ENCODE peak calls at places on chromosomes 11 and 22, in four cellular contexts. I is suprapubic skin, T is transverse colon, V is iPS DF 6.9. E is an unnamed sample. For H3K27me3 and H3K4me1, the result is how much of the 10 kb centered on the place peaks cover.

GRCh38 chr22:34804588-34804987 is 261.4 kb upstream of the ISX start:
- DNase-seq in V (no peak), I (no peak), T (no peak), E (no peak)

GRCh38 chr11:93743316-93743715 is 1.8 kb downstream of the C11orf54 start:
- DNase-seq in I (no peak), V (no peak), T (peak), E (no peak)

GRCh38 chr11:72828081-72828567 is 13.9 kb downstream of the ATG16L2 start:
- DNase-seq in T (no peak), V (no peak), I (peak), E (peak)

GRCh38 chr22:28911777-28912669 is 28.7 kb downstream of the ZNRF3 start:
- DNase-seq in T (no peak), I (no peak), V (no peak), E (peak)

GRCh38 chr11:65873280-65874156 is 918 bp upstream of the EFEMP2 start:
- DNase-seq in I (peak), V (no peak), T (peak), E (peak)

GRCh38 chr22:38699784-38700183 is 959 bp downstream of the JOSD1 start:
- DNase-seq in I (no peak), T (no peak), V (no peak), E (peak)

GRCh38 chr11:13384837-13385417 is 78.1 kb downstream of the BTBD10 start:
- DNase-seq in V (peak), I (no peak), T (peak), E (peak)

GRCh38 chr22:25602924-25603323 is 38.4 kb downstream of the GRK3 start:
- DNase-seq in I (no peak), T (no peak), V (no peak), E (no peak)

GRCh38 chr11:65390099-65390941 is 3.9 kb downstream of the FRMD8 start:
- DNase-seq in I (no peak), T (no peak), V (no peak), E (no peak)

GRCh38 chr22:35014812-35015211 is 51.1 kb upstream of the ISX start:
- DNase-seq in I (no peak), V (no peak), T (no peak), E (no peak)

GRCh38 chr11:117998201-117998579 is 12.0 kb downstream of the IL10RA start:
- DNase-seq in V (no peak), I (no peak), T (no peak), E (no peak)

GRCh38 chr11:93525601-93526000 is 17.6 kb downstream of the SMCO4 start:
- DNase-seq in I (no peak), T (no peak), V (no peak), E (no peak)

GRCh38 chr11:95453616-95454118 is 222.7 kb upstream of the SESN3 start:
- DNase-seq in I (peak), V (no peak), T (no peak), E (no peak)

GRCh38 chr11:116379185-116379828 is 393.5 kb downstream of the BUD13 start:
- DNase-seq in V (no peak), I (no peak), T (peak), E (peak)

GRCh38 chr11:57681168-57681567 is 13.3 kb downstream of the ZDHHC5 start:
- DNase-seq in T (no peak), I (no peak), V (no peak), E (no peak)

GRCh38 chr11:105033344-105033743 is 1.6 kb downstream of the CASP1 start:
- DNase-seq in I (no peak), T (no peak), V (no peak), E (peak)

GRCh38 chr11:3995949-3996554 is 98.5 kb upstream of the RRM1 start:
- DNase-seq in T (no peak), I (no peak), V (no peak), E (no peak)

GRCh38 chr11:69939551-69940245 is 120.5 kb upstream of the FGF3 start:
- DNase-seq in T (no peak), V (no peak), I (no peak), E (peak)

GRCh38 chr11:119626197-119626909 is 102.6 kb downstream of the NECTIN1 start:
- DNase-seq in T (no peak), V (no peak), I (no peak), E (no peak)

GRCh38 chr11:124892750-124893454 is 4.8 kb downstream of the ROBO4 start:
- DNase-seq in T (no peak), I (no peak), V (no peak), E (no peak)

GRCh38 chr22:46775789-46776485 is 13.5 kb downstream of the TBC1D22A start:
- DNase-seq in I (no peak), V (no peak), T (no peak), E (peak)

GRCh38 chr22:30170126-30170525 is 76.4 kb downstream of the LIF start:
- DNase-seq in T (no peak), V (no peak), I (no peak), E (no peak)

GRCh38 chr11:73257342-73258103 is 14.6 kb upstream of the P2RY6 start:
- DNase-seq in I (peak), V (no peak), T (no peak), E (no peak)

GRCh38 chr11:6737872-6738466 is 33.8 kb downstream of the OR2AG2 start:
- DNase-seq in V (peak), T (peak), I (no peak), E (peak)

GRCh38 chr11:29750392-29750791 is 266.4 kb downstream of the KCNA4 start:
- DNase-seq in T (no peak), I (no peak), V (no peak), E (no peak)

GRCh38 chr11:65651589-65652510 is 10.9 kb downstream of the RELA start:
- DNase-seq in I (peak), V (no peak), T (peak), E (peak)

GRCh38 chr11:26741036-26741435 is 19.2 kb upstream of the SLC5A12 start:
- DNase-seq in T (no peak), V (no peak), I (no peak), E (no peak)

GRCh38 chr11:28009383-28009782 is 98.6 kb downstream of the KIF18A start:
- DNase-seq in T (no peak), I (no peak), V (no peak), E (no peak)

GRCh38 chr22:39603345-39603744 is 32.8 kb downstream of the CACNA1I start:
- DNase-seq in I (no peak), T (no peak), V (no peak), E (no peak)

GRCh38 chr11:121932646-121933185 is 183.3 kb downstream of the BLID start:
- DNase-seq in V (no peak), I (no peak), T (no peak), E (no peak)

GRCh38 chr22:26573026-26573662 is 16.8 kb downstream of the TPST2 start:
- DNase-seq in T (peak), V (no peak), I (no peak), E (peak)

GRCh38 chr11:75264356-75264755 is 23.8 kb downstream of the TPBGL start:
- DNase-seq in I (no peak), V (no peak), T (peak), E (no peak)

GRCh38 chr11:34601085-34601444 is 19.8 kb upstream of the EHF start:
- DNase-seq in V (no peak), T (no peak), I (no peak), E (no peak)

GRCh38 chr11:60263434-60263833 is 17.0 kb upstream of the MS4A4A start:
- DNase-seq in V (no peak), I (no peak), T (no peak), E (no peak)

GRCh38 chr11:133243832-133244231 is 288.5 kb downstream of the OPCML start:
- DNase-seq in I (no peak), T (no peak), V (peak), E (no peak)

DNA sequence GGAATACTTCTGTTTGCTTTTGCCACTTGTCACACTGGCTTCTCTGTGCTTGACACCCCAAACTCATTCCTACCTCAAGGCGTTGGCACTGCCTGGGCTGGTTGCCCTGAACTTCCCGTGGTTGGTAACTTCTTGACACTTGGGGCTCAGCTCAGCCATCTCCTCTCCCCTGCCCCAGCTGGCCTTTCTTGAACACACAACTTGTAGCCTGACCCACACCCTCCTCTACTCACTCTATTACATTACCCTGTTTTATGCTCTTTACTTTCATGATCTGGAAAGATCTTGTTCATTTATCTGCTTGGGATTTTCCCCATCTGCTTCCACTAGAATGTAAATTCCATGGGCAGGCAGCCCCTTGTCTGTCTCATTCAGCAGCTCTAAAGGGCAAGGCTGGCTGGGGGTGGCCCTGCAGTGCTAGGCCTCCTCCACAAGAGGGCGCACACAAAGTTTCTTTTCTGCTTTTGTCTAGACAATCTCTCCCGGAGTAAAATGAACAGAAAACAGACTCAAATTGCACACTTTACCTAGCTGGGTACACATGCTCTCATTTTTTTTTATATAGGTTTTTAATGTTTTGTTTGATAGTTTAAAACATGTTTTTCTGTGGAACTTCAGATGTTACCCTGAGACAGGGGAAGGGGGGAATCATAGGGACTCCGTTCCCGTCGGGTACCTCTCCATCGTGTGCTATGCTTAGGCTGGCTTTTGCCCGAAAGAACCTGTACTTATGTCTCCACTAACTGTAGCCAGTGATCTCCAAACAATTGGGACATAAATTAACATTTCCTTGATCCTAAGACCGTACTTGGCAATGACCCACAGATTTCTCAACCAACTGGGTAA is 16.4 kb upstream of the MRGPRX2 start:
- DNase-seq in V (no peak), I (no peak), T (peak), E (peak)
- H3K27me3 ChIP-seq in V (under half), I (under half), T (under half), E (under half)

DNA sequence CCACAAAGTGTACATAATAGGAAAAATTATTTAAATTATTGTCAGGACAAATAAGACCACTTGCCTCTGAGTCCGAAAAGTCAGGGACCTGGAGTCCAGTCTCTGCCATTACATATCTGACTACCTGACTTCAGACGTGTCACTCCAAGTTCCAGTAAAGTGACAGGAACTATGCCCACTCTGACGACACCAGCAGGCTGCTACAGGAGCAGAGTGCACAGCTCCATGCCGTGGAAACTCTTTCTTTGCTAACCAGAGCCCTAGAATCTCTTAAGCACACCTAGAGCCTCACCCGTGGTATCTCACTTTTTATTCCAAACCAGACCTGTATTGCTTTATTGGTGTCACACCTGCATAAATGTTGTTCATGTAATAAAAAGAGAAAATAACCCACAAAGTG is 93.7 kb downstream of the PLEKHA7 start:
- DNase-seq in I (no peak), V (no peak), T (peak), E (peak)
- H3K4me1 ChIP-seq in I (under half), V (under half), T (under half), E (under half)

DNA sequence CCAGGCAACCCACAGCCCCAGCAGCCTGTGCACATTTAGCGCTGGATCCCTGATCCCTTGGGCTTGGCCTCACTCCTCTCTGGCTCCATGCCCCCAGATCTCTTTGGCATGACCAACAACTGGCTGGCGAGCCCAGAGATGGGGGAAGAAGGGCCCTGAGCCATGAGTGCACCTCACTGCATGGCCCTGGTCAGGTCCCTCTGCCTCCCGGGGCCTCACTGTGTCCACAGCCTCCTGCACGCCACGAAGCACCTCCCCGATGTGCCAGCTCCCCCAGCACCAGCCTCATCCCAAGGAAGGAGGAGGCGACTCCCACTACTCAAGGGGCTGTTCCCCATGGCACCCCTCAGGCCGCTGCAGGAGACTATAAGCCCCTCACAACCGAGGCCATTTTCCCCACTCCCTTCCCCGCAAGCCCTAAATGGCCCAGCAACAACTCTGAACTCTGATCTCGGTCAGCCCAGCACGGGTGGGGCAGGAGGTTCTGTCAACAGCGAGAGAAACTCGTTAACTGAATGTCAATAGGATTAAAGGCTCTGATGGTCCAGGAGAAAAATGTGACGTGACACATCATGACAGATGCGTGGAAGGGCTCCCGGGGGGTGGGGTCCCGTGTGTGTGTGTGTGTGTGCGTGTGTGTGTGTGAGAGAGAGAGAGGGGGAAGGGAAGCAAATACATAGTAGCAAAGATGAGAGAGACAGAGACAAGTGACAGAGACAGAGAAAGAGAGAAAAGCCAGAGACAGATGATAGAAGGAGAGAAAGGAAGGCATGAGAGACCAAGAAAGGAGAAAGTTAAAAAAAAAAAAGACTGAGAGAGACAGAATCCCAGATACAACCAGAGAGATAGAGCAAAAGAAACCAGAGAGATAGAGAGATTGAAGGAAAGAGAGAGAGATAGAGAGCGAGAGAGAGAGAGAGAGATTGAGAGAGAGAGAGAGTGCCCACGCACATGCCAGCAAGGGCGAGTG is 28.4 kb upstream of the SYT7 start:
- DNase-seq in I (no peak), T (peak), V (no peak), E (peak)
- H3K27me3 ChIP-seq in I (under half), T (under half), V (under half), E (under half)

GRCh38 chr11:114159320-114159719 is 99.8 kb downstream of the ZBTB16 start:
- DNase-seq in I (no peak), V (no peak), T (no peak), E (peak)
- H3K4me1 ChIP-seq in I (half or more), V (under half), T (half or more), E (under half)

GRCh38 chr11:1732421-1733008 is 17.9 kb downstream of the IFITM10 start:
- DNase-seq in I (no peak), T (no peak), V (no peak), E (no peak)

GRCh38 chr11:1729692-1730011 is 20.7 kb downstream of the IFITM10 start:
- DNase-seq in I (no peak), T (no peak), V (no peak), E (no peak)

GRCh38 chr11:1733009-1733715 is 17.2 kb downstream of the IFITM10 start:
- DNase-seq in I (no peak), V (no peak), T (no peak), E (no peak)

GRCh38 chr11:1730230-1730629 is 20.2 kb downstream of the IFITM10 start:
- DNase-seq in V (no peak), I (no peak), T (no peak), E (no peak)

GRCh38 chr11:1731451-1732059 is 18.8 kb downstream of the IFITM10 start:
- DNase-seq in T (no peak), I (no peak), V (no peak), E (no peak)
- H3K27me3 ChIP-seq in T (half or more), I (half or more), V (under half), E (under half)

GRCh38 chr22:37333724-37334460 is 51.6 kb downstream of the CYTH4 start:
- DNase-seq in T (no peak), I (no peak), V (no peak), E (no peak)
- H3K4me1 ChIP-seq in T (under half), I (under half), V (under half), E (under half)

DNA sequence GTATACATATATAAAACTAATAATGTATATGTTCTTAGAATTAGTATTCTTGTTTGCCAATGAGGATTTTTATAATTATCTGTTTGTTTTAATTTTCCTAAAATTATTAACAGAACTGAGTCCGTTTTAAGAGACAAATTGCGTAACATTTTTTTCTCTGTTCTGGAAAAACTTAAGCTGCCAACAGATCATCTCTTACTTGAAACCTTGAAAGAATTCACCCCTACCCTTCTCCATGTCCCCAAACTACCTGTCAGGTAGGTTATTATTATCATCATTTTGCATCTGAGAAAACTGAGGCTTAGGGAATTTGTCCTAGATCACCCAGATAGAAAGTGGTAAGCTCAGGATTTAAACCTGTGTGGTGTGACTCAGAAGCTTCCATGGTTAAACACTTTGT is 14.7 kb downstream of the SLC5A4 start:
- DNase-seq in T (no peak), V (no peak), I (no peak), E (no peak)
- H3K27me3 ChIP-seq in T (under half), V (under half), I (under half), E (under half)

GRCh38 chr11:128480665-128481064 is 106.7 kb downstream of the ETS1 start:
- DNase-seq in V (no peak), T (no peak), I (no peak), E (no peak)

GRCh38 chr11:128482092-128482491 is 105.3 kb downstream of the ETS1 start:
- DNase-seq in I (no peak), T (no peak), V (no peak), E (no peak)

GRCh38 chr11:128480066-128480465 is 107.3 kb downstream of the ETS1 start:
- DNase-seq in T (no peak), I (no peak), V (no peak), E (no peak)

GRCh38 chr11:128482512-128483191 is 104.7 kb downstream of the ETS1 start:
- DNase-seq in I (no peak), V (no peak), T (no peak), E (no peak)

GRCh38 chr11:128481135-128481534 is 106.2 kb downstream of the ETS1 start:
- DNase-seq in V (no peak), T (no peak), I (no peak), E (no peak)
- H3K4me1 ChIP-seq in V (under half), T (under half), I (half or more), E (under half)

DNA sequence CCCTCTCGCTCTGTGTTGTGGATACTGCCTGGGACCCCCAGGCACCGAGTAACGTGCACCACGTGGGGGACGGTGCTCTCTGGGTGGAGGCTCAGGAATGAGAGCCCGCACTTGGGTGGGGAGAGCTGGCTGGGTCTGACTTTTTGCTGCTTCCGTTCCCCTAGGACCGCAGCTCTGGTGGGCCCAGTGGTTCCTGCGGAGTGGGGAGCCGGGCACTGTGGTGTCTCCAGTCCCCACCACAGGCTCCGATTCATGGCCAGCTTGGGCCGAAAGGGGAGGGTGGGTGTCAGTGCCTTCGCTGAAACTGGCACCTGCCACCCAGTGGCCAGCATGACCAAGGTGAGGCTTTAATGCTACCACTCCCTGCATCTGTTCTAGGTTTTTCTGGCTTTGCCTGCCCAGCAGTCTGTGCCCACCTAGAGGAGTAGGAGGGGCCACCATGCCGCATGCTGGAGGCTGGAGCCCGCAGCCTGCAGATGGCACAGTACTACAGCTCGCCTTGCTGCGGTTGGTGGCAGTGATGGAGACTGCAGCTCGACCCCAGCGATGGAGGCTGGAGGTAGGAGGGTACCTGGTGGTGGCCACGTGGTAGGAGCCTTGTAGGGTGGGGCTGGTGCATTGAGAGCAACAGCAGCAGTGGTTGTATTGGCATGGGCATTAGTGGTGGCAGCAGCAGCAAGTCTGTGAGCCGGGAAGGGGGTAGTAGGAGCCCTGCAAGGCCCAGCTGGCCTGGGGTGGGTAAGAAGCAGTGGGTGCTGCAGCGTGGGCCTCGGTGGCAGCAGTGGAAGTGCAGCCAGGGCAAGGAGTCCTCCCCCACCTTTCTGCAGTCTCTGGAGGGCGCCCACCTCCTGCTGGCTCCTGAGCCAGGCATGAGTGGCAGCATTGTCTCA is 118.8 kb upstream of the VPREB1 start:
- DNase-seq in I (no peak), V (no peak), T (no peak), E (no peak)
- H3K27me3 ChIP-seq in I (under half), V (under half), T (under half), E (under half)

E was measured in small intestine.